ENCODE peak calls at places on chromosomes 5 and 9, in ten cellular contexts. J is colonic mucosa; A is adrenal gland; F is SJSA1; U is transverse colon; H is neuronal stem cell; W is effector memory CD4-positive, alpha-beta T cell; T is upper lobe of right lung; M is fibroblast of lung; I is DND-41. N is an unnamed sample. For H3K4me1, the result is how much of the 10 kb centered on the place peaks cover.

GRCh38 chr9:28050046-28050445 is 476.8 kb upstream of the C9orf72 start:
- DNase-seq in J (no peak), A (no peak), F (no peak), U (no peak), H (no peak), W (no peak), T (no peak), M (no peak), I (no peak), N (no peak)

GRCh38 chr5:103424008-103424407 is 138.6 kb downstream of the NUDT12 start:
- DNase-seq in J (no peak), A (no peak), F (no peak), U (no peak), H (no peak), W (no peak), T (no peak), M (peak), I (no peak), N (no peak)

GRCh38 chr9:121133104-121133816 is 58.5 kb downstream of the CNTRL start:
- DNase-seq in J (peak), A (no peak), F (no peak), U (peak), H (no peak), W (peak), T (peak), M (no peak), I (peak), N (peak)

GRCh38 chr5:177468329-177469058 is 4.9 kb downstream of the DBN1 start:
- DNase-seq in J (no peak), A (no peak), F (no peak), U (no peak), H (no peak), W (no peak), T (no peak), M (no peak), I (no peak), N (peak)

GRCh38 chr9:71768388-71769174 is at the start of gene CEMIP2:
- DNase-seq in J (peak), A (peak), F (peak), U (peak), H (peak), W (peak), T (peak), M (peak), I (peak), N (peak)

GRCh38 chr9:32265037-32265436 is 119.4 kb upstream of the ACO1 start:
- DNase-seq in J (no peak), A (no peak), F (no peak), U (no peak), H (peak), W (no peak), T (no peak), M (no peak), I (no peak), N (no peak)

GRCh38 chr5:2515180-2515809 is 236.2 kb downstream of the IRX2 start:
- DNase-seq in J (no peak), A (no peak), F (no peak), U (no peak), H (no peak), W (no peak), T (no peak), M (no peak), I (no peak), N (no peak)

GRCh38 chr5:139593716-139594319 is 32.7 kb downstream of the UBE2D2 start:
- DNase-seq in J (no peak), A (no peak), F (peak), U (no peak), H (no peak), W (no peak), T (no peak), M (peak), I (no peak), N (no peak)

GRCh38 chr5:177086918-177087706 is 397 bp downstream of the FGFR4 start:
- DNase-seq in J (peak), A (peak), F (peak), U (peak), H (peak), W (peak), T (peak), M (peak), I (no peak), N (no peak)

GRCh38 chr5:77259479-77259878 is 49.0 kb downstream of the PDE8B start:
- DNase-seq in J (no peak), A (no peak), F (no peak), U (no peak), H (no peak), W (no peak), T (no peak), M (no peak), I (no peak), N (no peak)

GRCh38 chr5:83179966-83180365 is 102.6 kb downstream of the XRCC4 start:
- DNase-seq in J (no peak), A (no peak), F (peak), U (no peak), H (no peak), W (no peak), T (no peak), M (peak), I (no peak), N (no peak)

GRCh38 chr5:161846731-161847130 is 1.2 kb upstream of the GABRA1 start:
- DNase-seq in J (no peak), A (no peak), F (no peak), U (no peak), H (peak), W (no peak), T (no peak), M (no peak), I (peak), N (no peak)

GRCh38 chr5:1007681-1008450 is 736 bp upstream of the NKD2 start:
- DNase-seq in J (peak), A (peak), F (no peak), U (peak), H (no peak), W (no peak), T (no peak), M (no peak), I (no peak), N (peak)

GRCh38 chr5:54793612-54794436 is 191.6 kb downstream of the ESM1 start:
- DNase-seq in J (no peak), A (no peak), F (no peak), U (no peak), H (no peak), W (no peak), T (no peak), M (peak), I (no peak), N (no peak)

GRCh38 chr5:54794437-54794970 is 190.9 kb downstream of the ESM1 start:
- DNase-seq in J (no peak), A (no peak), F (no peak), U (no peak), H (no peak), W (no peak), T (no peak), M (no peak), I (peak), N (no peak)

GRCh38 chr5:54795284-54795683 is 190.1 kb downstream of the ESM1 start:
- DNase-seq in J (no peak), A (no peak), F (no peak), U (no peak), H (no peak), W (no peak), T (no peak), M (peak), I (no peak), N (no peak)

GRCh38 chr5:54792611-54793404 is 192.6 kb downstream of the ESM1 start:
- DNase-seq in J (no peak), A (no peak), F (no peak), U (no peak), H (no peak), W (no peak), T (no peak), M (peak), I (no peak), N (no peak)
- H3K27ac ChIP-seq in J (no peak), A (no peak), F (no peak), U (no peak), H (no peak), W (no peak), T (no peak), M (no peak), I (no peak), N (no peak)

GRCh38 chr9:127122176-127123151 is at the start of gene ANGPTL2:
- DNase-seq in J (peak), A (peak), F (peak), U (peak), H (peak), W (no peak), T (peak), M (peak), I (no peak), N (peak)

GRCh38 chr9:127124091-127124490 is 1.7 kb upstream of the ANGPTL2 start:
- DNase-seq in J (no peak), A (no peak), F (no peak), U (no peak), H (no peak), W (no peak), T (no peak), M (no peak), I (no peak), N (no peak)

GRCh38 chr9:127123239-127123935 is 952 bp upstream of the ANGPTL2 start:
- DNase-seq in J (no peak), A (peak), F (no peak), U (no peak), H (no peak), W (no peak), T (no peak), M (no peak), I (no peak), N (no peak)

GRCh38 chr9:127119319-127119709 is 3.1 kb downstream of the ANGPTL2 start:
- DNase-seq in J (no peak), A (no peak), F (no peak), U (no peak), H (no peak), W (no peak), T (no peak), M (no peak), I (no peak), N (no peak)

GRCh38 chr9:127121628-127122175 is 733 bp downstream of the ANGPTL2 start:
- DNase-seq in J (no peak), A (no peak), F (peak), U (no peak), H (peak), W (no peak), T (no peak), M (peak), I (no peak), N (no peak)
- H3K4me3 ChIP-seq in J (peak), A (peak), F (peak), U (peak), H (peak), W (no peak), T (peak), M (peak), I (no peak), N (peak)

GRCh38 chr5:35237580-35238376 is 7.5 kb upstream of the PRLR start:
- DNase-seq in J (peak), A (no peak), F (no peak), U (no peak), H (no peak), W (no peak), T (no peak), M (no peak), I (no peak), N (no peak)
- H3K4me1 ChIP-seq in J (under half), A (under half), F (under half), U (under half), H (under half), W (under half), T (under half), M (under half), I (under half), N (under half)

GRCh38 chr9:135216666-135217431 is 129.4 kb downstream of the OLFM1 start:
- DNase-seq in J (no peak), A (no peak), F (no peak), U (no peak), H (no peak), W (no peak), T (peak), M (no peak), I (no peak), N (no peak)
- H3K27ac ChIP-seq in J (no peak), A (no peak), F (no peak), U (no peak), H (no peak), W (no peak), T (no peak), M (no peak), I (no peak), N (no peak)

GRCh38 chr5:67265951-67266350 is 69.4 kb upstream of the CD180 start:
- DNase-seq in J (no peak), A (no peak), F (no peak), U (no peak), H (no peak), W (no peak), T (no peak), M (peak), I (no peak), N (no peak)

GRCh38 chr5:67266654-67267350 is 70.2 kb upstream of the CD180 start:
- DNase-seq in J (no peak), A (no peak), F (no peak), U (no peak), H (no peak), W (no peak), T (no peak), M (no peak), I (no peak), N (no peak)

GRCh38 chr5:67272453-67273130 is 76.0 kb upstream of the CD180 start:
- DNase-seq in J (no peak), A (no peak), F (peak), U (no peak), H (no peak), W (no peak), T (no peak), M (no peak), I (no peak), N (peak)

GRCh38 chr5:67267522-67268232 is 71.1 kb upstream of the CD180 start:
- DNase-seq in J (peak), A (peak), F (no peak), U (peak), H (no peak), W (no peak), T (no peak), M (no peak), I (no peak), N (peak)

GRCh38 chr5:67268233-67269011 is 71.8 kb upstream of the CD180 start:
- DNase-seq in J (peak), A (peak), F (peak), U (peak), H (peak), W (no peak), T (peak), M (peak), I (no peak), N (peak)
- H3K4me3 ChIP-seq in J (no peak), A (peak), F (no peak), U (no peak), H (peak), W (no peak), T (no peak), M (peak), I (no peak), N (peak)

GRCh38 chr5:109035470-109035869 is 287.8 kb downstream of the FER start:
- DNase-seq in J (no peak), A (no peak), F (no peak), U (no peak), H (no peak), W (no peak), T (no peak), M (peak), I (no peak), N (no peak)
- H3K4me1 ChIP-seq in J (under half), A (under half), F (under half), U (under half), H (under half), W (under half), T (under half), M (under half), I (under half), N (under half)

DNA sequence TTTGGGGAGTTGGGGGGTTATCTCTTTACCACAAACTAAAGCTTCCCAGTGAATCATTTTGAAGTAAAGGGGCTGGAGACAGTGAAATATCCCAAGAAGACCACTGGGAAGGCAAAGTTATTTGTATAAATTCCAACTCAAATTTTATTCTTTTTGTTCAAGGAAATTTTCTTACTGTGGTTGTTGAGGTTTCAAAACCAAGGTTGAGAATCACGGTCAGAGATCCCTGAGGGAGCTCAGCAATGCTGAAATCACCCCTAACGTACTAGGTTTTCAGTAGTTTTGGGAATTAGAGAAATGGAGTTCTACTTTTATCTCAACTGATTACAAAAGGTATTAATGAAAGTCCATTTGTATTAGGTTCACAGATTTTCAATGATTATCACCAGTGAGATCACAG is 175.7 kb downstream of the ARHGEF28 start:
- DNase-seq in J (no peak), A (no peak), F (no peak), U (no peak), H (no peak), W (no peak), T (no peak), M (no peak), I (no peak), N (no peak)
- H3K27ac ChIP-seq in J (no peak), A (peak), F (no peak), U (no peak), H (no peak), W (no peak), T (no peak), M (no peak), I (no peak), N (no peak)

DNA sequence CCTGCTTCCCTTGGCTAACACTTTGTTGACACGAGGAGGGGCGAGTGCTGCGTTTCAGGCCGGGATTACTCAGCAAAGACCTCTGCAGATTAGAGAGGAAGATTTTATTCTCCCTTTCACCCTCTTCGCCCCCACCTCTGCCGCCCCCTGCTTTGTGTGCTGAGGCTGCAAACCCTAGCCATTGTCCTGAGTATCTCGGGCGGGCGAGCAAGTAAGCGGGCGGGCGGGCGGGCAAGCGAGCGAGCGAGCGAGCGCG is 6.0 kb downstream of the ISL1 start:
- DNase-seq in J (no peak), A (no peak), F (no peak), U (no peak), H (no peak), W (no peak), T (no peak), M (no peak), I (no peak), N (no peak)
- H3K4me3 ChIP-seq in J (no peak), A (peak), F (no peak), U (no peak), H (no peak), W (no peak), T (no peak), M (no peak), I (no peak), N (peak)

GRCh38 chr5:40791715-40792139 is 6.4 kb downstream of the PRKAA1 start:
- DNase-seq in J (no peak), A (no peak), F (no peak), U (no peak), H (no peak), W (no peak), T (no peak), M (peak), I (no peak), N (no peak)
- H3K4me1 ChIP-seq in J (under half), A (under half), F (under half), U (under half), H (under half), W (under half), T (under half), M (under half), I (under half), N (under half)

GRCh38 chr5:180093241-180093640 is 21.7 kb upstream of the RNF130 start:
- DNase-seq in J (no peak), A (no peak), F (no peak), U (no peak), H (no peak), W (no peak), T (no peak), M (no peak), I (no peak), N (no peak)

GRCh38 chr5:180093651-180094382 is 22.3 kb upstream of the RNF130 start:
- DNase-seq in J (no peak), A (no peak), F (no peak), U (no peak), H (no peak), W (no peak), T (no peak), M (no peak), I (no peak), N (no peak)

GRCh38 chr5:180090098-180090768 is 18.7 kb upstream of the RNF130 start:
- DNase-seq in J (peak), A (peak), F (peak), U (peak), H (peak), W (peak), T (peak), M (peak), I (peak), N (no peak)

GRCh38 chr5:180088561-180088960 is 17.0 kb upstream of the RNF130 start:
- DNase-seq in J (no peak), A (no peak), F (no peak), U (no peak), H (no peak), W (no peak), T (no peak), M (no peak), I (no peak), N (no peak)

GRCh38 chr5:180090769-180091546 is 19.4 kb upstream of the RNF130 start:
- DNase-seq in J (peak), A (no peak), F (no peak), U (peak), H (no peak), W (no peak), T (no peak), M (peak), I (no peak), N (no peak)
- H3K27ac ChIP-seq in J (no peak), A (peak), F (no peak), U (peak), H (no peak), W (peak), T (no peak), M (no peak), I (no peak), N (no peak)